ENCODE peak calls at places on chromosomes 16 and 17, in four cellular contexts. One of them, this sample, is unnamed.

GRCh38 chr16:12110361-12111107 is 134.0 kb downstream of the SNX29 start:
- DNase-seq in AG09309: no peak
- DNase-seq in pancreas: no peak
- DNase-seq in esophagus squamous epithelium: no peak
- DNase-seq in this sample: no peak

GRCh38 chr17:18323007-18323406 is 7.9 kb downstream of the SMCR8 start:
- DNase-seq in AG09309: no peak
- DNase-seq in pancreas: no peak
- DNase-seq in esophagus squamous epithelium: no peak
- DNase-seq in this sample: no peak

GRCh38 chr16:70548936-70549335 is 25.3 kb downstream of the SF3B3 start:
- DNase-seq in AG09309: no peak
- DNase-seq in pancreas: no peak
- DNase-seq in esophagus squamous epithelium: no peak
- DNase-seq in this sample: no peak

GRCh38 chr17:81867123-81867951 is 3.8 kb downstream of the ARHGDIA start:
- DNase-seq in AG09309: no peak
- DNase-seq in pancreas: no peak
- DNase-seq in esophagus squamous epithelium: no peak
- DNase-seq in this sample: peak

GRCh38 chr16:67990018-67990386 is 9.3 kb downstream of the DPEP2 start:
- DNase-seq in AG09309: no peak
- DNase-seq in pancreas: no peak
- DNase-seq in esophagus squamous epithelium: no peak
- DNase-seq in this sample: no peak

GRCh38 chr16:29107299-29107698 is 122.4 kb downstream of the LAT start:
- DNase-seq in AG09309: no peak
- DNase-seq in pancreas: no peak
- DNase-seq in esophagus squamous epithelium: no peak
- DNase-seq in this sample: no peak

GRCh38 chr16:3509470-3509928 is 8.7 kb downstream of the CLUAP1 start:
- DNase-seq in AG09309: no peak
- DNase-seq in pancreas: no peak
- DNase-seq in esophagus squamous epithelium: no peak
- DNase-seq in this sample: no peak

GRCh38 chr17:32319548-32319905 is 22.4 kb downstream of the C17orf75 start:
- DNase-seq in AG09309: no peak
- DNase-seq in pancreas: peak
- DNase-seq in esophagus squamous epithelium: peak
- DNase-seq in this sample: peak

GRCh38 chr16:24493859-24494258 is 45.5 kb upstream of the RBBP6 start:
- DNase-seq in AG09309: no peak
- DNase-seq in pancreas: no peak
- DNase-seq in esophagus squamous epithelium: no peak
- DNase-seq in this sample: no peak

GRCh38 chr16:62406387-62406786 is 370.1 kb upstream of the CDH8 start:
- DNase-seq in AG09309: no peak
- DNase-seq in pancreas: no peak
- DNase-seq in esophagus squamous epithelium: no peak
- DNase-seq in this sample: no peak

GRCh38 chr16:57474671-57475661 is 11.3 kb downstream of the DOK4 start:
- DNase-seq in AG09309: no peak
- DNase-seq in pancreas: no peak
- DNase-seq in esophagus squamous epithelium: no peak
- DNase-seq in this sample: no peak

GRCh38 chr16:23195415-23195978 is 13.0 kb downstream of the SCNN1G start:
- DNase-seq in AG09309: no peak
- DNase-seq in pancreas: no peak
- DNase-seq in esophagus squamous epithelium: no peak
- DNase-seq in this sample: no peak

GRCh38 chr17:1447061-1447460 is 9.0 kb downstream of the CRK start:
- DNase-seq in AG09309: no peak
- DNase-seq in pancreas: no peak
- DNase-seq in esophagus squamous epithelium: no peak
- DNase-seq in this sample: no peak

GRCh38 chr17:2792541-2793169 is 3.6 kb upstream of the RAP1GAP2 start:
- DNase-seq in AG09309: no peak
- DNase-seq in pancreas: no peak
- DNase-seq in esophagus squamous epithelium: no peak
- DNase-seq in this sample: no peak

GRCh38 chr16:67447508-67448076 is 16.7 kb downstream of the HSD11B2 start:
- DNase-seq in AG09309: no peak
- DNase-seq in pancreas: peak
- DNase-seq in esophagus squamous epithelium: no peak
- DNase-seq in this sample: peak

GRCh38 chr17:63571632-63572310 is 21.5 kb downstream of the DCAF7 start:
- DNase-seq in AG09309: peak
- DNase-seq in pancreas: no peak
- DNase-seq in esophagus squamous epithelium: no peak
- DNase-seq in this sample: peak

GRCh38 chr16:2284001-2284770 is 16.3 kb upstream of the RNPS1 start:
- DNase-seq in AG09309: no peak
- DNase-seq in pancreas: no peak
- DNase-seq in esophagus squamous epithelium: no peak
- DNase-seq in this sample: no peak

GRCh38 chr17:27233783-27234182 is 60.1 kb upstream of the WSB1 start:
- DNase-seq in AG09309: no peak
- DNase-seq in pancreas: no peak
- DNase-seq in esophagus squamous epithelium: no peak
- DNase-seq in this sample: no peak

GRCh38 chr16:87808108-87808507 is 42.3 kb upstream of the KLHDC4 start:
- DNase-seq in AG09309: no peak
- DNase-seq in pancreas: no peak
- DNase-seq in esophagus squamous epithelium: no peak
- DNase-seq in this sample: no peak

GRCh38 chr17:37188157-37188556 is 187.6 kb upstream of the C17orf78 start:
- DNase-seq in AG09309: no peak
- DNase-seq in pancreas: no peak
- DNase-seq in esophagus squamous epithelium: no peak
- DNase-seq in this sample: no peak

GRCh38 chr16:68704232-68704867 is 32.7 kb upstream of the CDH1 start:
- DNase-seq in AG09309: peak
- DNase-seq in pancreas: peak
- DNase-seq in esophagus squamous epithelium: no peak
- DNase-seq in this sample: peak

GRCh38 chr16:77679901-77680300 is 42.4 kb upstream of the NUDT7 start:
- DNase-seq in AG09309: no peak
- DNase-seq in pancreas: no peak
- DNase-seq in esophagus squamous epithelium: no peak
- DNase-seq in this sample: no peak

GRCh38 chr16:25575363-25575762 is 116.4 kb upstream of the HS3ST4 start:
- DNase-seq in AG09309: no peak
- DNase-seq in pancreas: no peak
- DNase-seq in esophagus squamous epithelium: no peak
- DNase-seq in this sample: no peak

GRCh38 chr17:67376509-67376891 is 581 bp upstream of the PITPNC1 start:
- DNase-seq in AG09309: no peak
- DNase-seq in pancreas: no peak
- DNase-seq in esophagus squamous epithelium: no peak
- DNase-seq in this sample: no peak

GRCh38 chr17:82876149-82876548 is 36.3 kb upstream of the ZNF750 start:
- DNase-seq in AG09309: no peak
- DNase-seq in pancreas: no peak
- DNase-seq in esophagus squamous epithelium: no peak
- DNase-seq in this sample: no peak

GRCh38 chr16:51825740-51826139 is 674.7 kb upstream of the SALL1 start:
- DNase-seq in AG09309: no peak
- DNase-seq in pancreas: no peak
- DNase-seq in esophagus squamous epithelium: no peak
- DNase-seq in this sample: no peak

GRCh38 chr17:74736423-74737298 is at the start of gene RAB37:
- DNase-seq in AG09309: no peak
- DNase-seq in pancreas: no peak
- DNase-seq in esophagus squamous epithelium: no peak
- DNase-seq in this sample: no peak

GRCh38 chr16:81946206-81946605 is 65.1 kb downstream of the SDR42E1 start:
- DNase-seq in AG09309: peak
- DNase-seq in pancreas: no peak
- DNase-seq in esophagus squamous epithelium: no peak
- DNase-seq in this sample: peak

GRCh38 chr17:76270770-76271668 is 5.9 kb downstream of the UBALD2 start:
- DNase-seq in AG09309: no peak
- DNase-seq in pancreas: no peak
- DNase-seq in esophagus squamous epithelium: no peak
- DNase-seq in this sample: no peak

GRCh38 chr16:20966746-20967145 is 66.2 kb downstream of the LYRM1 start:
- DNase-seq in AG09309: no peak
- DNase-seq in pancreas: no peak
- DNase-seq in esophagus squamous epithelium: no peak
- DNase-seq in this sample: no peak

GRCh38 chr16:67155305-67156145 is 4.2 kb downstream of the TRADD start:
- DNase-seq in AG09309: no peak
- DNase-seq in pancreas: peak
- DNase-seq in esophagus squamous epithelium: no peak
- DNase-seq in this sample: peak

GRCh38 chr16:17246577-17246885 is 224.2 kb downstream of the XYLT1 start:
- DNase-seq in AG09309: no peak
- DNase-seq in pancreas: no peak
- DNase-seq in esophagus squamous epithelium: no peak
- DNase-seq in this sample: no peak

GRCh38 chr16:17252064-17252463 is 218.7 kb downstream of the XYLT1 start:
- DNase-seq in AG09309: no peak
- DNase-seq in pancreas: no peak
- DNase-seq in esophagus squamous epithelium: no peak
- DNase-seq in this sample: no peak

GRCh38 chr16:17245727-17246576 is 224.8 kb downstream of the XYLT1 start:
- DNase-seq in AG09309: no peak
- DNase-seq in pancreas: no peak
- DNase-seq in esophagus squamous epithelium: no peak
- DNase-seq in this sample: no peak

GRCh38 chr16:17246974-17247718 is 223.6 kb downstream of the XYLT1 start:
- DNase-seq in AG09309: no peak
- DNase-seq in pancreas: no peak
- DNase-seq in esophagus squamous epithelium: no peak
- DNase-seq in this sample: no peak

DNA sequence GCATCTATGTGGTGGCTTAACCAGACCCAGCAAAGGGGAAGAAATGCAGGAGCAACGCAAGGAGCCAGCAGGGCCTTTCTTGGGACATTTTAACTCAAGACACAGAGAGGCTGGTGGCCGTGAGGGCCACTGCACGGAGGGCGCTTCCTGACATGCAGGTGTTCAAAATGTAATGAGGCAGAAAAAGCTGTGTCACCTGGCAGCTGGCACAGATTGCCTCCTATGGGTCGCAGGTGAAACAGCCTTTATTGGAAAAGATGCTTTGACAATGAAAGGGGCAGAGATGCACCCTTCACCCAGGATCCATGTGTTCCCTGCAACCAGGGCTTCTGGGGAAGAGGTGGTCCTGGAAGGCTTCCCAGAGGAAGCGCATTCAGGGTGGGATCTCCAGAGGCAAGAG is 219.3 kb downstream of the XYLT1 start:
- DNase-seq in AG09309: no peak
- DNase-seq in pancreas: no peak
- DNase-seq in esophagus squamous epithelium: no peak
- DNase-seq in this sample: no peak
- TF ChIP-seq CTCF in AG09309: no peak
- TF ChIP-seq CTCF in pancreas: no peak
- TF ChIP-seq CTCF in esophagus squamous epithelium: no peak
- TF ChIP-seq CTCF in this sample: no peak

GRCh38 chr16:58503166-58503862 is 3.4 kb downstream of the NDRG4 start:
- DNase-seq in AG09309: no peak
- DNase-seq in pancreas: no peak
- DNase-seq in esophagus squamous epithelium: no peak
- DNase-seq in this sample: no peak
- H3K4me3 ChIP-seq in AG09309: no peak
- H3K4me3 ChIP-seq in pancreas: no peak
- H3K4me3 ChIP-seq in esophagus squamous epithelium: no peak
- H3K4me3 ChIP-seq in this sample: no peak

DNA sequence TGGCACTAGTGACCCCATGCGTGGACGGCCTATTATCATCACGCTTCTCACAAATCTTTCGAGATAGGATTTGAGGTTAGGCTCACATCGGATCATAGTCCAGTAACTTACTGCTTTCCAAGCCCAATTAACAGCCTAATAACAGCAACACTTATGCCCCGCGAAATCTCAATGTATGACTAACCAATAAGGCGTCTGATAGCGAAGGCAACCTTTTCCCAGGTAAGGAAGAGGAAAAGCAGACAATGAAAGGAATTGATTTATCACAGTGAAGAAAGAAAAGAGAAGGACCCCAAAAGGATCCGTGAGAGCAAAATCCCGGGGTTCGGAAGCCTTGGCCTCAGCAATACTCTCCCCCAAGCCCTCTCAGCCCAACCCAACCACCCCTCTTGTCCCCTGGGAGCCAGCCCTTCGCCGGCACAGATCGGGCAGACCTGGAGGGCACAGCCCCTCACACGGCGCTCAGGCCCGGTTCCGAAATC is 567 bp downstream of the GPATCH8 start:
- DNase-seq in AG09309: no peak
- DNase-seq in pancreas: no peak
- DNase-seq in esophagus squamous epithelium: no peak
- DNase-seq in this sample: no peak
- TF ChIP-seq CTCF in AG09309: no peak
- TF ChIP-seq CTCF in pancreas: no peak
- TF ChIP-seq CTCF in esophagus squamous epithelium: no peak
- TF ChIP-seq CTCF in this sample: no peak

GRCh38 chr16:31536804-31537361 is 9.2 kb downstream of the AHSP start:
- DNase-seq in AG09309: no peak
- DNase-seq in pancreas: no peak
- DNase-seq in esophagus squamous epithelium: no peak
- DNase-seq in this sample: no peak
- H3K4me3 ChIP-seq in AG09309: no peak
- H3K4me3 ChIP-seq in pancreas: peak
- H3K4me3 ChIP-seq in esophagus squamous epithelium: peak
- H3K4me3 ChIP-seq in this sample: no peak

DNA sequence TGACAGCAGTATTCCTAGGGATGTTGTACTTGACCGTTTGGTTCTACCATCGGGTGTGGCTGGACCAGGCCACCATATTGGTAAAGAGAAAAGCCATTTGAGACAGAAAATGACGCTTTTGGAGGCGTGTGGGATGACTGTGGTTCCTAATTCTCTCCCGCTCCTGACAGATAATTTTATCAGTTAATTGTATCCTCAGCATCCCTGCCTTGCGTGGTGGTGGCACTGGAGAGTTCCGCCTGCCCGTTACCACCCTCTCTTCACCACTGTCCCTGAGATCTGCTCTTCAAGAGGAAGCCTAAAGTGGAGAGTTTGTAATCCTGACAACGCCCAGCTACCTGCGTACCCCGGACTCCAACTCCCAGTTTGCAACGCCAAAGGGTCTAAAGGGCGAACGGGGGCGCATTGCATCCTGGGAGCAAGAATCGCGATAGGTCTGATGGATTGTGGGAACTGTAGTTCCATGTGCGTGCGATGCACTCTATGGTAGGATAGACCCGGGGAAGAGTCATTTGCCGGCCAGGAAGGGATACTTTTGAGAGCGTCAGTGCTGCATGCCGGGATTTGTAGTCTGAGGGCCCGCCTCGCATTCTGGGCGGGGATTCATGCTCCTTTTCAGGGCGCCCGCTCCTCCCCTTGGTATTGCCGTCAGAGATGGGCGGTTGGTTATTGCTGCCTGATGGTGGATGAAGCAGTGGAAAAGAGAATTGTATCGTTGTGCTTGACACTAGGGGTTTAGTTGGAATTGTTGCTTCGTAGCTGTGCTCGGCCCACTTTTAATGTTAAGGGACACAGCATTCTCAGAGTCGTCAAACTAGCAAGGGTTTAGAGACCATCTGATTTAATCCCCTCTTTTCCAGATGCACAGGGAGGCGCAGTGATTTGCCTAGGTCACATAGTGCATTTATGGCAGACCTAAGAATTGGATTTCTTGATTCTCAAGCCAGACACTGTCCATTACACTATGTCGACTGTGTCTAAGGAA is 965 bp upstream of the PHF12 start:
- DNase-seq in AG09309: peak
- DNase-seq in pancreas: peak
- DNase-seq in esophagus squamous epithelium: peak
- DNase-seq in this sample: peak
- TF ChIP-seq CTCF in AG09309: no peak
- TF ChIP-seq CTCF in pancreas: no peak
- TF ChIP-seq CTCF in esophagus squamous epithelium: no peak
- TF ChIP-seq CTCF in this sample: no peak